ENCODE peak calls at places on chromosomes 7 and 10, in ten cellular contexts. P is NCI-H2029; Z is CD4-positive, alpha-beta T cell; R is MCF 10A; I is GM06990; U is glutamatergic neuron; T is lower leg skin; H is NCI-H345; X is HepG2; S is skeletal muscle cell. O is an unnamed sample.

GRCh38 chr7:92115821-92116220 is 18.5 kb downstream of the CYP51A1 start:
- DNase-seq in P (no peak), Z (no peak), R (no peak), I (no peak), U (no peak), T (no peak), H (no peak), X (no peak), S (no peak), O (no peak)

GRCh38 chr10:132001238-132001977 is 19.7 kb upstream of the BNIP3 start:
- DNase-seq in P (peak), Z (no peak), R (no peak), I (no peak), U (no peak), T (no peak), H (peak), X (peak), S (no peak), O (no peak)

GRCh38 chr10:89624020-89624419 is 21.0 kb downstream of the PANK1 start:
- DNase-seq in P (no peak), Z (no peak), R (no peak), I (no peak), U (no peak), T (no peak), H (no peak), X (no peak), S (no peak), O (no peak)

GRCh38 chr10:73759512-73760115 is 15.4 kb downstream of the SEC24C start:
- DNase-seq in P (peak), Z (peak), R (no peak), I (no peak), U (no peak), T (no peak), H (no peak), X (no peak), S (no peak), O (peak)

GRCh38 chr10:31650010-31650409 is 278.6 kb downstream of the ARHGAP12 start:
- DNase-seq in P (no peak), Z (no peak), R (peak), I (no peak), U (peak), T (peak), H (no peak), X (no peak), S (peak), O (no peak)

GRCh38 chr7:5396542-5396941 is 27.1 kb downstream of the TNRC18 start:
- DNase-seq in P (no peak), Z (peak), R (peak), I (peak), U (no peak), T (peak), H (no peak), X (no peak), S (no peak), O (no peak)

GRCh38 chr7:43674559-43675436 is 54.5 kb downstream of the COA1 start:
- DNase-seq in P (no peak), Z (no peak), R (peak), I (no peak), U (no peak), T (no peak), H (no peak), X (peak), S (peak), O (peak)

GRCh38 chr10:117342638-117343037 is 32.6 kb downstream of the PDZD8 start:
- DNase-seq in P (no peak), Z (no peak), R (peak), I (no peak), U (no peak), T (no peak), H (no peak), X (no peak), S (peak), O (peak)

GRCh38 chr7:45579386-45579785 is 5.2 kb downstream of the ADCY1 start:
- DNase-seq in P (no peak), Z (no peak), R (no peak), I (no peak), U (peak), T (no peak), H (no peak), X (no peak), S (no peak), O (no peak)

O was measured in foreskin keratinocyte.